ENCODE peak calls at places on chromosomes 5 and 9, in ten cellular contexts. One of them, this sample, is unnamed.

GRCh38 chr9:4009006-4009511 is 290.8 kb downstream of the GLIS3 start:
- DNase-seq in A549: no peak
- DNase-seq in adrenal gland: no peak
- DNase-seq in H1: no peak
- DNase-seq in Peyer's patch: no peak
- DNase-seq in GM12878: no peak
- DNase-seq in gastrocnemius medialis: no peak
- DNase-seq in esophagus squamous epithelium: no peak
- DNase-seq in ovary: no peak
- DNase-seq in heart left ventricle: peak
- DNase-seq in this sample: no peak

GRCh38 chr5:94745786-94746730 is 127.6 kb downstream of the SLF1 start:
- DNase-seq in gastrocnemius medialis: no peak
- DNase-seq in esophagus squamous epithelium: no peak
- DNase-seq in heart left ventricle: no peak
- DNase-seq in GM12878: peak
- DNase-seq in Peyer's patch: no peak
- DNase-seq in ovary: no peak
- DNase-seq in A549: no peak
- DNase-seq in H1: no peak
- DNase-seq in adrenal gland: no peak
- DNase-seq in this sample: no peak

GRCh38 chr5:169811680-169812079 is 168.6 kb downstream of the INSYN2B start:
- DNase-seq in ovary: no peak
- DNase-seq in gastrocnemius medialis: no peak
- DNase-seq in adrenal gland: no peak
- DNase-seq in A549: no peak
- DNase-seq in H1: no peak
- DNase-seq in Peyer's patch: no peak
- DNase-seq in esophagus squamous epithelium: no peak
- DNase-seq in GM12878: no peak
- DNase-seq in heart left ventricle: no peak
- DNase-seq in this sample: no peak

GRCh38 chr9:18666987-18667772 is 193.2 kb downstream of the ADAMTSL1 start:
- DNase-seq in A549: no peak
- DNase-seq in esophagus squamous epithelium: no peak
- DNase-seq in ovary: no peak
- DNase-seq in GM12878: no peak
- DNase-seq in Peyer's patch: no peak
- DNase-seq in adrenal gland: no peak
- DNase-seq in heart left ventricle: no peak
- DNase-seq in H1: no peak
- DNase-seq in gastrocnemius medialis: no peak
- DNase-seq in this sample: no peak

GRCh38 chr5:131379071-131379538 is 115.3 kb downstream of the CDC42SE2 start:
- DNase-seq in gastrocnemius medialis: no peak
- DNase-seq in A549: peak
- DNase-seq in heart left ventricle: no peak
- DNase-seq in esophagus squamous epithelium: no peak
- DNase-seq in Peyer's patch: no peak
- DNase-seq in GM12878: no peak
- DNase-seq in adrenal gland: no peak
- DNase-seq in H1: no peak
- DNase-seq in ovary: no peak
- DNase-seq in this sample: no peak

GRCh38 chr5:53167836-53168235 is 58.3 kb upstream of the MOCS2 start:
- DNase-seq in heart left ventricle: no peak
- DNase-seq in esophagus squamous epithelium: no peak
- DNase-seq in Peyer's patch: no peak
- DNase-seq in gastrocnemius medialis: peak
- DNase-seq in H1: no peak
- DNase-seq in GM12878: no peak
- DNase-seq in ovary: no peak
- DNase-seq in adrenal gland: peak
- DNase-seq in A549: no peak
- DNase-seq in this sample: no peak

GRCh38 chr5:132103969-132104391 is 30.4 kb downstream of the CSF2 start:
- DNase-seq in heart left ventricle: no peak
- DNase-seq in ovary: no peak
- DNase-seq in H1: no peak
- DNase-seq in gastrocnemius medialis: no peak
- DNase-seq in GM12878: peak
- DNase-seq in A549: no peak
- DNase-seq in adrenal gland: no peak
- DNase-seq in esophagus squamous epithelium: no peak
- DNase-seq in Peyer's patch: no peak
- DNase-seq in this sample: no peak

GRCh38 chr9:69873401-69873950 is 52.9 kb downstream of the CFAP95 start:
- DNase-seq in adrenal gland: no peak
- DNase-seq in A549: no peak
- DNase-seq in esophagus squamous epithelium: no peak
- DNase-seq in ovary: no peak
- DNase-seq in gastrocnemius medialis: no peak
- DNase-seq in Peyer's patch: no peak
- DNase-seq in H1: no peak
- DNase-seq in GM12878: no peak
- DNase-seq in heart left ventricle: no peak
- DNase-seq in this sample: no peak

GRCh38 chr9:120579139-120579749 is 723 bp downstream of the CDK5RAP2 start:
- DNase-seq in A549: peak
- DNase-seq in GM12878: no peak
- DNase-seq in esophagus squamous epithelium: no peak
- DNase-seq in H1: no peak
- DNase-seq in gastrocnemius medialis: no peak
- DNase-seq in heart left ventricle: no peak
- DNase-seq in Peyer's patch: no peak
- DNase-seq in ovary: no peak
- DNase-seq in adrenal gland: no peak
- DNase-seq in this sample: no peak

GRCh38 chr9:76394896-76395244 is 644 bp upstream of the RFK start:
- DNase-seq in heart left ventricle: no peak
- DNase-seq in H1: no peak
- DNase-seq in gastrocnemius medialis: peak
- DNase-seq in Peyer's patch: peak
- DNase-seq in A549: peak
- DNase-seq in esophagus squamous epithelium: no peak
- DNase-seq in adrenal gland: peak
- DNase-seq in ovary: no peak
- DNase-seq in GM12878: peak
- DNase-seq in this sample: peak

GRCh38 chr9:76396597-76396996 is 2.4 kb upstream of the RFK start:
- DNase-seq in A549: no peak
- DNase-seq in ovary: no peak
- DNase-seq in GM12878: no peak
- DNase-seq in adrenal gland: no peak
- DNase-seq in esophagus squamous epithelium: no peak
- DNase-seq in Peyer's patch: no peak
- DNase-seq in H1: no peak
- DNase-seq in heart left ventricle: no peak
- DNase-seq in gastrocnemius medialis: no peak
- DNase-seq in this sample: no peak

GRCh38 chr9:76394023-76394895 is at the start of gene RFK:
- DNase-seq in A549: peak
- DNase-seq in H1: peak
- DNase-seq in ovary: peak
- DNase-seq in GM12878: peak
- DNase-seq in gastrocnemius medialis: peak
- DNase-seq in adrenal gland: peak
- DNase-seq in esophagus squamous epithelium: peak
- DNase-seq in heart left ventricle: peak
- DNase-seq in Peyer's patch: peak
- DNase-seq in this sample: peak

GRCh38 chr9:76395381-76395780 is 1.2 kb upstream of the RFK start:
- DNase-seq in Peyer's patch: peak
- DNase-seq in esophagus squamous epithelium: no peak
- DNase-seq in GM12878: no peak
- DNase-seq in ovary: no peak
- DNase-seq in heart left ventricle: no peak
- DNase-seq in adrenal gland: peak
- DNase-seq in gastrocnemius medialis: no peak
- DNase-seq in H1: no peak
- DNase-seq in A549: no peak
- DNase-seq in this sample: no peak

DNA sequence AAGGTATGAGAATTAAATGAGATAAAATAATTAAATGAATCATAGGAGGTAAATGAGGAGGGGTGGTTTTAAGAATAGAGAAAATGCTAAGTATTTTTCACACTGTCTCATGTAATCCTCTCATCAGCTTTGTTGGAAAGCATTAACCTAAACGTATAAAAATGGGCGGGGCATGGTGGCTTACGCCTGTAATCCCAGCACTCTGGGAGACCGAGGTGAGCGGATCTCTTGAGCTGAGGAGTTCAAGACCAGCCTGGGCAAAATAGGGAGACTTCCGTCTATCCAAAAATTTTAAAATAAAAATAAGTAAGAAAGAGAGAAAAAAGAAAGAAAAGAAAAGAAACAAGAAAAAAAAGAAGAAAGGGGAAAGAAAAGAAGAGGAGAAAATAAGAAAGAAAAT is 1.9 kb upstream of the RFK start:
- DNase-seq in gastrocnemius medialis: no peak
- DNase-seq in heart left ventricle: no peak
- DNase-seq in GM12878: no peak
- DNase-seq in H1: no peak
- DNase-seq in ovary: no peak
- DNase-seq in adrenal gland: no peak
- DNase-seq in A549: no peak
- DNase-seq in Peyer's patch: no peak
- DNase-seq in esophagus squamous epithelium: no peak
- DNase-seq in this sample: no peak
- H3K27ac ChIP-seq in gastrocnemius medialis: no peak
- H3K27ac ChIP-seq in heart left ventricle: no peak
- H3K27ac ChIP-seq in GM12878: no peak
- H3K27ac ChIP-seq in H1: no peak
- H3K27ac ChIP-seq in ovary: no peak
- H3K27ac ChIP-seq in adrenal gland: no peak
- H3K27ac ChIP-seq in A549: no peak
- H3K27ac ChIP-seq in Peyer's patch: no peak
- H3K27ac ChIP-seq in esophagus squamous epithelium: no peak
- H3K27ac ChIP-seq in this sample: no peak

DNA sequence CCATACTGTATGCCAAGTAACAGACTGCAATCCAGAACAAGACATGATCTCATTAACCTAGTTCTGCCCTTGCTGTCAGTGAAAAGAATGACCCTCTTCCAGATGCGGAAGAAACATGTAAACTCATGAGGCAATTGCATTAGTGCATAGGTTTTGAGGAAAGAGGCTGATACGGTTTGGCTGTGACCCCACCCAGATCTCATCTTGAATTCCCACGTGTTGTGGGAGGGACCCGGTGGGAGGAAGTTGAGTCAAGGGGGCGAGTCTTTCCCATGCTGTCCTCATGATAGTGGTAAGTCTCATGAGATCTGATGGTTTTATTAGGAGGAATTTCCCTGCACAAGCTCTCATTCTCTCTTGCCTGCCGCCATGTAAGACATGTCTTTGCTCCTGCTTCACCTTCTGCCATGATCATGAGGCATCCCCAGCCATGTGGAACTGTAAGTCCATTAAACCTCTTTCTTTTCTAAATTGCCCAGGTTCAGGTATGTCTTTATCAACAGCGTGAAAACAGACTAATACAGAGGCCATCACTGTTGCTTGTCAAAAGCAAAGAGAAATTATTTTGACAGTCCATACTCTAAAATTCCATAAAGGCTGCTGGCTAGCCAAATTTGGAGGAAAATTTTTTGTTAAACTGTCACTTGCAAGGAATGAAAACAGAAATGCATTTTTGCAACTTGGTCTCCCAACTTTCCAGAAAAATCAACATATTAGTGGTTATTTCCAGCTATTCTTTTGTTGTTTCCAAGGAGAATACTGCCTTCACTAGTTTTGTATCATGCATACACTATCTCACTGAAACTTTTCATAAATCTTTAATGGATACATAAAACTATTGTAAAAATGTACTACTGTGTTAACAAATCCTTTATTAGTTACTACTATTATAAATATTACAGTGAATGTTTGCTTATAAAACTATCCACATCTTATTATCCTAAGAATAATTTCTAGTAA is 3.2 kb upstream of the ARL15 start:
- DNase-seq in Peyer's patch: no peak
- DNase-seq in ovary: no peak
- DNase-seq in A549: no peak
- DNase-seq in GM12878: no peak
- DNase-seq in esophagus squamous epithelium: no peak
- DNase-seq in adrenal gland: no peak
- DNase-seq in heart left ventricle: no peak
- DNase-seq in gastrocnemius medialis: no peak
- DNase-seq in H1: no peak
- DNase-seq in this sample: no peak
- TF ChIP-seq POLR2A in Peyer's patch: no peak
- TF ChIP-seq POLR2A in ovary: no peak
- TF ChIP-seq POLR2A in A549: no peak
- TF ChIP-seq POLR2A in GM12878: no peak
- TF ChIP-seq POLR2A in esophagus squamous epithelium: no peak
- TF ChIP-seq POLR2A in adrenal gland: no peak
- TF ChIP-seq POLR2A in heart left ventricle: no peak
- TF ChIP-seq POLR2A in gastrocnemius medialis: no peak
- TF ChIP-seq POLR2A in H1: no peak
- TF ChIP-seq POLR2A in this sample: no peak

DNA sequence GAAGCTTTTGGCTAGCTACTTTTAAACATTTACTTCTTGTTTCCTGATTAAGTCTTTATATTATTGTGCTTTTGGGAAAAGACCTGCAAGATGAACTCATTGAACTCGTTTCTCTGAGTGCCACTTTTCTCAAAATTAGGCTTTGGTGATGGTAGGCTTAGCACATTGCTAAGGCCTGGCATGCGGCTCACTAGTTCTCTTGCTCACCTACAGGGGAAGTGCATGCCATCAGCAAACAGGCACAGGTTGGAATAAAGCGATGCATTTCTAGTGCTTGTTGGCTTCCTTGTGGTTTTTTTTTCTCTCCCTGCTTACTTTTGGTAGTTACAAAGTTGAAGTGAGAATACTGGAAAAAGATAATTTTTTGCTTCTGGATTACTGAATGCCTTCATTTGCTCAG is 41.4 kb downstream of the TLE4 start:
- DNase-seq in A549: no peak
- DNase-seq in Peyer's patch: no peak
- DNase-seq in adrenal gland: no peak
- DNase-seq in heart left ventricle: no peak
- DNase-seq in ovary: no peak
- DNase-seq in H1: no peak
- DNase-seq in GM12878: no peak
- DNase-seq in esophagus squamous epithelium: no peak
- DNase-seq in gastrocnemius medialis: no peak
- DNase-seq in this sample: no peak
- H3K27ac ChIP-seq in A549: no peak
- H3K27ac ChIP-seq in Peyer's patch: no peak
- H3K27ac ChIP-seq in adrenal gland: no peak
- H3K27ac ChIP-seq in heart left ventricle: no peak
- H3K27ac ChIP-seq in ovary: no peak
- H3K27ac ChIP-seq in H1: no peak
- H3K27ac ChIP-seq in GM12878: no peak
- H3K27ac ChIP-seq in esophagus squamous epithelium: no peak
- H3K27ac ChIP-seq in gastrocnemius medialis: peak
- H3K27ac ChIP-seq in this sample: no peak

DNA sequence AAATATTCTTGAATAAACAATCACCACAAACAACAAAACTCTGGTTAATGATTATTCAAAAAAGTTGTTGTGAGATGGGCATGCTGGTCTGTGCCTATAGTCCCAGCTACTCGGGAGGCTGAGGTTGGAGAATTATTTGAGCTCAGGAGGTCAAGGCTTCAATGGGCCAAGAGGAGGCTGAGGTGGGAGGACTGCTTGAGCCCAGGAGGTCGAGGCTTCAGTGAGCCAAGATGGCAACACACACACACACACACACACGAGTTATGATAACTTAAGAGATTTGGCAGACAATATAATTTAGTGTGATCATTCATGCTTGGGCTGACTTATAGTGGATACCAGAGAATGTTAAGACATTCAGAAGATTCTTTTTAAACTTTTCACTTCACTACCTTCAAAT is 14.9 kb downstream of the LYSMD3 start:
- DNase-seq in Peyer's patch: no peak
- DNase-seq in esophagus squamous epithelium: no peak
- DNase-seq in A549: no peak
- DNase-seq in adrenal gland: no peak
- DNase-seq in gastrocnemius medialis: no peak
- DNase-seq in H1: no peak
- DNase-seq in GM12878: no peak
- DNase-seq in ovary: no peak
- DNase-seq in heart left ventricle: no peak
- DNase-seq in this sample: no peak
- TF ChIP-seq POLR2A in Peyer's patch: no peak
- TF ChIP-seq POLR2A in esophagus squamous epithelium: no peak
- TF ChIP-seq POLR2A in A549: no peak
- TF ChIP-seq POLR2A in adrenal gland: no peak
- TF ChIP-seq POLR2A in gastrocnemius medialis: no peak
- TF ChIP-seq POLR2A in H1: no peak
- TF ChIP-seq POLR2A in GM12878: no peak
- TF ChIP-seq POLR2A in ovary: no peak
- TF ChIP-seq POLR2A in heart left ventricle: no peak
- TF ChIP-seq POLR2A in this sample: no peak